ENCODE peak calls at places on chromosomes 5 and 9, in five cellular contexts. Q is SK-N-SH, B is endothelial cell of umbilical vein, F is OCI-LY7, I is osteoblast. N is an unnamed sample.

GRCh38 chr5:102811962-102812361 is 56.9 kb downstream of the PAM start:
- DNase-seq in F (no peak), I (no peak), B (peak), Q (no peak), N (no peak)

GRCh38 chr5:61464512-61464911 is 132.5 kb downstream of the ZSWIM6 start:
- DNase-seq in Q (no peak), B (no peak), I (no peak), F (no peak), N (no peak)

GRCh38 chr5:102858221-102858620 is 103.1 kb downstream of the PAM start:
- DNase-seq in F (no peak), B (no peak), Q (no peak), I (no peak), N (peak)

GRCh38 chr9:130282000-130282700 is 16.6 kb downstream of the HMCN2 start:
- DNase-seq in B (peak), F (no peak), Q (no peak), I (peak), N (no peak)

GRCh38 chr5:127844631-127845030 is 141.4 kb downstream of the CCDC192 start:
- DNase-seq in I (peak), B (no peak), F (no peak), Q (no peak), N (peak)

GRCh38 chr5:78526049-78526525 is 122.5 kb downstream of the LHFPL2 start:
- DNase-seq in B (peak), Q (no peak), F (no peak), I (peak), N (no peak)

GRCh38 chr9:76716270-76716669 is 48.0 kb upstream of the PCA3 start:
- DNase-seq in I (no peak), Q (no peak), F (no peak), B (no peak), N (no peak)

GRCh38 chr9:78121488-78121887 is 89.9 kb upstream of the GNAQ start:
- DNase-seq in F (peak), B (peak), I (no peak), Q (peak), N (peak)

GRCh38 chr9:72476100-72476499 is 45.3 kb upstream of the TMC1 start:
- DNase-seq in I (no peak), Q (no peak), B (no peak), F (no peak), N (no peak)

GRCh38 chr5:6715271-6715670 is 2.0 kb downstream of the TENT4A start:
- DNase-seq in F (no peak), I (no peak), B (no peak), Q (no peak), N (no peak)

GRCh38 chr9:4050686-4051315 is 249.1 kb downstream of the GLIS3 start:
- DNase-seq in I (no peak), B (no peak), F (no peak), Q (no peak), N (no peak)

GRCh38 chr5:168925160-168925559 is 346.0 kb upstream of the PANK3 start:
- DNase-seq in B (no peak), Q (no peak), I (no peak), F (no peak), N (no peak)

GRCh38 chr9:126480810-126481209 is 132.9 kb upstream of the LMX1B start:
- DNase-seq in Q (no peak), I (no peak), F (no peak), B (no peak), N (no peak)

GRCh38 chr5:18090177-18090576 is 455.9 kb downstream of the TAF11L14 start:
- DNase-seq in F (no peak), B (no peak), Q (no peak), I (no peak), N (no peak)

GRCh38 chr5:73433982-73434342 is 14.6 kb downstream of the FOXD1 start:
- DNase-seq in F (no peak), Q (no peak), B (no peak), I (no peak), N (no peak)

GRCh38 chr9:81103597-81104471 is 585.5 kb downstream of the TLE1 start:
- DNase-seq in Q (peak), F (no peak), I (no peak), B (no peak), N (no peak)

GRCh38 chr5:108295588-108296368 is 86.1 kb downstream of the FBXL17 start:
- DNase-seq in B (peak), I (no peak), F (no peak), Q (no peak), N (no peak)

GRCh38 chr9:116154334-116154975 is 864 bp downstream of the PAPPA start:
- DNase-seq in I (peak), Q (peak), F (no peak), B (no peak), N (peak)

GRCh38 chr9:22813520-22813919 is 366.9 kb downstream of the DMRTA1 start:
- DNase-seq in I (peak), Q (peak), F (peak), B (peak), N (peak)

GRCh38 chr9:126666155-126666803 is 52.6 kb downstream of the LMX1B start:
- DNase-seq in Q (no peak), B (no peak), F (peak), I (no peak), N (no peak)

GRCh38 chr5:124452389-124452788 is 294.1 kb downstream of the ZNF608 start:
- DNase-seq in Q (no peak), F (no peak), I (no peak), B (no peak), N (no peak)

GRCh38 chr9:128384801-128385492 is 13.8 kb downstream of the URM1 start:
- DNase-seq in I (peak), F (no peak), B (no peak), Q (no peak), N (no peak)

GRCh38 chr9:128382261-128382660 is 11.1 kb downstream of the URM1 start:
- DNase-seq in I (peak), F (no peak), B (no peak), Q (peak), N (no peak)

GRCh38 chr9:128383791-128384190 is 12.6 kb downstream of the URM1 start:
- DNase-seq in B (no peak), Q (no peak), I (peak), F (no peak), N (no peak)

GRCh38 chr9:128383007-128383753 is 12.0 kb downstream of the URM1 start:
- DNase-seq in Q (no peak), F (no peak), I (peak), B (no peak), N (peak)

GRCh38 chr9:128385493-128386205 is 14.5 kb downstream of the URM1 start:
- DNase-seq in F (no peak), I (peak), Q (no peak), B (no peak), N (peak)
- H3K4me2 ChIP-seq in F (no peak), I (no peak), Q (no peak), B (no peak), N (peak)

GRCh38 chr5:1762878-1763547 is 36.6 kb downstream of the MRPL36 start:
- DNase-seq in F (no peak), B (no peak), I (peak), Q (no peak), N (no peak)

GRCh38 chr5:1763548-1763911 is 36.1 kb downstream of the MRPL36 start:
- DNase-seq in Q (peak), B (peak), I (peak), F (peak), N (peak)

GRCh38 chr5:1765141-1765879 is 34.3 kb downstream of the MRPL36 start:
- DNase-seq in B (no peak), F (peak), Q (no peak), I (peak), N (no peak)

GRCh38 chr5:1764606-1764960 is 35.1 kb downstream of the MRPL36 start:
- DNase-seq in F (no peak), B (no peak), I (peak), Q (no peak), N (no peak)

GRCh38 chr5:1763960-1764605 is 35.6 kb downstream of the MRPL36 start:
- DNase-seq in B (no peak), F (no peak), I (peak), Q (no peak), N (no peak)
- TF ChIP-seq CTCF in B (no peak), F (peak), I (no peak), Q (no peak), N (no peak)

DNA sequence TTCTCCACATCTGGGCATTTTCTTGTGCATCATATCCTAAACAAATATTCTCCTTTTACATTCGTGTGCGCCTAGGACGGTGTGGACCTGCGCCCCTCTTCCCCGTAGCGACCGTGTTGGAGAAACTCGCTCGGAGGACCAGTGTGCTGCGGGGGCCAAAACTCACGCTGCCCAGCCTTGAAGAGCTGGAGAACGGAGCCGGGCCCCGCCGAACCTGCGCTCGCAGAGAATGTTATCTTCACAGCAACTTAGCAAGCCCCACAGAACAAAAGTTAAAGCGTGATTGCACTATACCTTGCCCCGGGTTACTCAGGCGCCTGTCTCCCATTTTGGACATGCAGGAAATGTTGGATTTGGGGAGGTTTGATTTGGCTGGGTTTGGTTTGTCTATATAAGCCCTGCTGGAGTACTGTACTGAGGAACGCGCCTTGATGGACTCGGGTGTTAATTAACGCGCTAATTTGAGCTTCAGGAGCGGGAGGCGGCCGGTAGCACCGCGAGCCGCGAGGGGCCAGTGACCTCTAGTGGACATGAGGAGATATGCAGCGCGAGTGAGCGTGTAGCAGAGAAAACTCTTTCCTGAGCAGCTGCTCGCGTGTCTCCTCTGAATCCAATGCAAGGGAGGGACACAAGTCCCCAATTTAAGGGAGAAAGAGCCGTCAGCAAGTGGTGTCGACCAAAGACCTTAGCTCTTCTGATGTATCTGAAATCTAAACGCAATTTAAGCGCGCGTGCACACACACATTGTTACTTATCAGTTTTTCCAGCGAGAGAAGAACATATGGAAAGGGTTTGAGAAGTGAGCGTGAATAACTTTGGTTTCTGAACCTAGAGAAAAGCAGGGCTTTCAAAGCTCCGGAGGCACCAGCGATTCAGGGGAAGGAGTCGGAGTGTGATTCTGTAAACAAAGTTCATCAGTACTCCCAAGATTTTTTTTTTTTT is 192.1 kb downstream of the MEF2C start:
- DNase-seq in F (peak), B (peak), Q (peak), I (peak), N (peak)
- H3K4me3 ChIP-seq in F (no peak), B (no peak), Q (peak), I (peak), N (peak)

GRCh38 chr5:172854958-172855357 is 20.9 kb downstream of the ERGIC1 start:
- DNase-seq in F (no peak), Q (no peak), B (no peak), I (no peak), N (no peak)
- H3K4me2 ChIP-seq in F (no peak), Q (no peak), B (no peak), I (no peak), N (no peak)